ENCODE peak calls at places on chromosome 4, in four cellular contexts. K is K562, E is endothelial cell of umbilical vein, M is neural progenitor cell. L is an unnamed sample.

GRCh38 chr4:136967069-136967468 is 565.2 kb downstream of the PCDH18 start:
- DNase-seq in E (no peak), K (no peak), M (no peak), L (no peak)

GRCh38 chr4:91916219-91916618 is 387.5 kb upstream of the GRID2 start:
- DNase-seq in K (no peak), M (no peak), E (no peak), L (no peak)

GRCh38 chr4:89344571-89344970 is 37.0 kb upstream of the GPRIN3 start:
- DNase-seq in K (no peak), M (no peak), E (no peak), L (no peak)

GRCh38 chr4:79042079-79042674 is 102.9 kb upstream of the PAQR3 start:
- DNase-seq in M (peak; percentile 48), K (peak; percentile 24), E (peak; percentile 32), L (peak; percentile 39)

GRCh38 chr4:137124278-137124932 is 407.9 kb downstream of the PCDH18 start:
- DNase-seq in E (peak; percentile 35), M (peak; percentile 61), K (no peak), L (peak; percentile 65)

GRCh38 chr4:56007154-56007553 is 58.4 kb downstream of the CEP135 start:
- DNase-seq in E (no peak), M (peak; percentile 2), K (no peak), L (no peak)

GRCh38 chr4:54390670-54391069 is 161.6 kb downstream of the PDGFRA start:
- DNase-seq in M (no peak), K (no peak), E (no peak), L (no peak)

GRCh38 chr4:92519727-92520126 is 216.0 kb downstream of the GRID2 start:
- DNase-seq in E (no peak), M (no peak), K (no peak), L (no peak)

GRCh38 chr4:145285928-145286327 is 105.5 kb upstream of the OTUD4 start:
- DNase-seq in K (no peak), E (peak; percentile 65), M (no peak), L (no peak)

GRCh38 chr4:137819964-137820383 is 287.7 kb upstream of the PCDH18 start:
- DNase-seq in E (peak; percentile 61), K (no peak), M (peak; percentile 72), L (peak; percentile 63)

GRCh38 chr4:94695389-94695788 is 62.4 kb upstream of the BMPR1B start:
- DNase-seq in K (no peak), E (no peak), M (no peak), L (no peak)

GRCh38 chr4:18369561-18369960 is 348.0 kb upstream of the LCORL start:
- DNase-seq in K (no peak), M (no peak), E (no peak), L (no peak)

GRCh38 chr4:6383929-6384328 is 88.5 kb downstream of the PPP2R2C start:
- DNase-seq in M (no peak), E (no peak), K (no peak), L (no peak)

GRCh38 chr4:109121561-109121960 is 180.9 kb downstream of the COL25A1 start:
- DNase-seq in K (no peak), E (no peak), M (no peak), L (no peak)

GRCh38 chr4:5916229-5916628 is 23.3 kb upstream of the CRMP1 start:
- DNase-seq in K (no peak), M (no peak), E (no peak), L (no peak)

GRCh38 chr4:127188847-127189246 is 443.9 kb upstream of the INTU start:
- DNase-seq in E (no peak), K (no peak), M (peak; percentile 16), L (no peak)

GRCh38 chr4:29571322-29571721 is 1148.8 kb upstream of the PCDH7 start:
- DNase-seq in E (no peak), M (no peak), K (no peak), L (no peak)

GRCh38 chr4:177214935-177215334 is 94.7 kb upstream of the NEIL3 start:
- DNase-seq in K (no peak), M (no peak), E (no peak), L (no peak)

GRCh38 chr4:23015821-23016220 is 323.1 kb downstream of the GBA3 start:
- DNase-seq in K (no peak), E (no peak), M (no peak), L (no peak)

GRCh38 chr4:176443117-176443516 is 123.4 kb downstream of the SPCS3 start:
- DNase-seq in M (no peak), E (no peak), K (no peak), L (no peak)

GRCh38 chr4:53908661-53909078 is 155.7 kb downstream of the CHIC2 start:
- DNase-seq in E (peak; percentile 87), M (peak; percentile 76), K (peak; percentile 21), L (peak; percentile 29)

GRCh38 chr4:4595252-4595651 is 53.4 kb upstream of the STX18 start:
- DNase-seq in E (no peak), M (no peak), K (no peak), L (no peak)

GRCh38 chr4:186201535-186202230 is 10.3 kb downstream of the CYP4V2 start:
- DNase-seq in M (peak; percentile 54), E (no peak), K (peak; percentile 44), L (peak; percentile 89)

GRCh38 chr4:150581611-150582010 is 340 bp upstream of the MAB21L2 start:
- DNase-seq in E (no peak), K (no peak), M (peak; percentile 88), L (no peak)

GRCh38 chr4:2962099-2962455 is 1.1 kb downstream of the NOP14 start:
- DNase-seq in K (no peak), E (peak; percentile 21), M (peak; percentile 36), L (peak; percentile 47)

GRCh38 chr4:95398217-95398616 is 150.6 kb downstream of the UNC5C start:
- DNase-seq in E (no peak), M (no peak), K (no peak), L (no peak)

GRCh38 chr4:184265566-184266351 is 48.1 kb upstream of the ENPP6 start:
- DNase-seq in M (no peak), E (peak; percentile 55), K (peak; percentile 37), L (peak; percentile 86)

GRCh38 chr4:170234800-170235199 is 145.0 kb upstream of the AADAT start:
- DNase-seq in E (no peak), K (no peak), M (no peak), L (no peak)

GRCh38 chr4:86924805-86925204 is 10.0 kb upstream of the AFF1 start:
- DNase-seq in M (no peak), E (peak; percentile 88), K (no peak), L (no peak)

DNA sequence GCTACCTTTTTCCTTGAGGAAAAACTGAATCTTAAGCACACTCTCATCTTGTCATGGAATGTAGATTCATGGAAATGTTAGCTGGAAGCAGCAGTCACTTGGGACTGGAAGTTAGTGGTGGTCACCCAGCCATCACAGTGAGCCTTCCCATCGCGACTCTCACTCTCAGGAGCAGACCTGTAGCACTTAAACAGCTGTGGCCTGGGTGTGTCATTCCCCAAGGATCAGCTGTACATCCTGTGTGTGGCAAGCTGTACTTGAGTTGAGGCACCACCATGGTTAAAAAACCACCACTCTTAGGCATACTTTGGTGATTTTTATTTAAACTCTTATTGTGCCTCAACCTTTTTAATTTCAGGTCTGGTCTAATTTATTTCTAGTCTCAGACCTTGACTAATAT is 46.7 kb downstream of the JADE1 start:
- DNase-seq in M (no peak), K (no peak), E (no peak), L (no peak)
- H3K36me3 ChIP-seq in M (peaks cover 32% of the 10 kb centered on the region), K (peaks cover 99% of the 10 kb centered on the region), E (peaks cover 41% of the 10 kb centered on the region), L (peaks cover 33% of the 10 kb centered on the region)

DNA sequence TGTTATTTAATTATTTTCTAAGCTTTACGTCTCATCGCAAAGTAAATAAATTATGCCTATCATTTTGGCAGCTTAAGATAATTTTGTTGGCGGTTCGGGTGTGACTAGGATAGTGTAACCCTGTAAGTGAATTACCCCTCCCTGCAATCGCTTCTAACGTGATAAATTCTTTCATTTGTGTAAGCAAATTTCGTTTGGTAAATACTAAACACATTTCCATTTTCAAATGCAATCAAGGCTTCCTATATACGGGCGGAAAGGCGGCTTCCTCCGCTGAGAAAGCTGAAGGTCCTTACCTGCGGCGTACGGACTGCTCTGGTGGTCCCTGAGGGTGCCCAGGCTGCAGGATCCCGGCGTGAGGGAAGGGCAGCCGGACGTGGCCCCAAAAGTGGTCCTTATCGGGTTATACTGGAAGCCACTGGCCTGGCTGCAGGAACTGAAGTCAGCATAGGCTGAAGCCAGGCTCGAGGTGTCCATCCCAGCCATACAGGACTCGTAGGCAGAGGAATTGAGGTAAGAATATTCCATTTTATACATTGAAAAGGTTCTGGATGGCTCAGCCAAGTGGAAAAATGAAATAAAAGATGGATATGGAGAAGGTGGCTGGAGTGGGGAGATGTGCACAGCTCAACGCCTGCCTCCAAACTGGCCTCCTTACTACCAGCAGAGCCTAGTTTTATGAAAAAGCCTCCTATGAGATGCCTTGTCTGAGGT is at the start of gene PHOX2B:
- DNase-seq in E (no peak), M (peak; percentile 51), K (no peak), L (no peak)
- TF ChIP-seq EZH2 in E (peak; percentile 64), M (no peak), K (no peak), L (no peak)

DNA sequence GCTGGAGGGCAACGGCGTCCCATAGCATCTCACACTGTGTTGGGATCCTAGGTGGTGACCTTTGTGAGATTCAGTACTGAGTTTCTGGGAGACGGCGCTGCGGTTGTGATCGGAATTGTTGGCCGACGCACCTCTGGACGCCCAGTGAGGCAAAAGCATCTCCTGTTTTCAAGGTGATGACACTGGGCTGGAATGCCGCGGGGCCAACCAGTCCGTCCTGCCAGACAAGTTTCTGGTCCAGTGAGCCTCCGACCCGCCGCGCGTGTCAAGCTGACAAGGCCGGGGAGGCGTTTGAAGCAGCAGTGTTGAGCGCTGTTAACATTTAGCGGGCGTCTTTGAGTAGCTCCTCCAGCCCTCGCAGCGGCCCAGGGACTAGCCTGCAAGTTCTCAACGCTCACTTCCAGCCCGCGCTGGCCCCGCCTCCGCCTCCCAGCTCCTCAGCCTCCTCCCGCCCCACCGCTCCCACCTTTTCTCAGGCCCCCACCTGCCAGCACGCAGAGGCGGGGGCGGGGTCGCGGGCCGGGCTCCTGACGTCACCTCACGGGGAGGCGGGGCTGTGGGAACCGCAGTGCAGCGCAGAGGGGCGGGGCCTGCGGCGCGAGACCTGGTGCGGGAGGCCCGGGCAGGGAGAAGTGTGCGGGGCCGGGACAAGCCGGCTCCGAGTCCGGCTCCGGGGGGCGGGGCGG is 482 bp upstream of the CDS1 start:
- DNase-seq in K (peak; percentile 96), M (peak; percentile 98), E (peak; percentile 50), L (peak; percentile 94)
- H3K9ac ChIP-seq in K (no peak overlapping the region), M (no peak overlapping the region), E (no peak overlapping the region), L (peak overlapping the region; percentile 83)

GRCh38 chr4:1927675-1928074 is 56.5 kb downstream of the NSD2 start:
- DNase-seq in E (no peak), K (no peak), M (no peak), L (no peak)

GRCh38 chr4:1928356-1929235 is 57.4 kb downstream of the NSD2 start:
- DNase-seq in E (no peak), K (no peak), M (no peak), L (no peak)

GRCh38 chr4:1922826-1923225 is 51.6 kb downstream of the NSD2 start:
- DNase-seq in E (no peak), K (no peak), M (no peak), L (no peak)
- H3K36me3 ChIP-seq in E (peaks cover 13% of the 10 kb centered on the region), K (peaks cover 77% of the 10 kb centered on the region), M (peaks cover 10% of the 10 kb centered on the region), L (peaks cover 12% of the 10 kb centered on the region)

GRCh38 chr4:99404595-99405287 is 30.4 kb downstream of the ADH7 start:
- DNase-seq in K (no peak), E (peak; percentile 29), M (no peak), L (peak; percentile 52)
- TF ChIP-seq EZH2 in K (no peak), E (no peak), M (no peak), L (no peak)

L was measured in MM.1S.